ENCODE peak calls at places on chromosomes 3 and 15, in nine cellular contexts. P is GM12865; V is GM04503; R is mucosa of gallbladder; I is LoVo; E is activated CD8-positive, alpha-beta T cell treated with anti-CD3 and anti-CD28 coated beads for 36 hours; G is iPS-NIHi11; B is hepatic stellate cell; F is BJ. O is an unnamed sample.

GRCh38 chr15:88704791-88705768 is 66.3 kb downstream of the ISG20 start:
- DNase-seq in P (no peak), V (no peak), R (peak), I (no peak), E (no peak), G (peak), B (peak), F (no peak), O (peak)

GRCh38 chr3:12350151-12350813 is 61.4 kb downstream of the PPARG start:
- DNase-seq in P (no peak), V (no peak), R (peak), I (no peak), E (no peak), G (no peak), B (no peak), F (no peak), O (no peak)

GRCh38 chr15:22871481-22872076 is 33.1 kb downstream of the NIPA2 start:
- DNase-seq in P (no peak), V (no peak), R (no peak), I (no peak), E (no peak), G (no peak), B (no peak), F (no peak), O (peak)

GRCh38 chr3:62372621-62373041 is 719 bp downstream of the FEZF2 start:
- DNase-seq in P (no peak), V (no peak), R (no peak), I (no peak), E (no peak), G (no peak), B (no peak), F (no peak), O (no peak)

GRCh38 chr3:141686477-141687280 is 51.4 kb upstream of the RNF7 start:
- DNase-seq in P (no peak), V (peak), R (peak), I (peak), E (no peak), G (no peak), B (peak), F (no peak), O (no peak)

GRCh38 chr3:120506828-120507774 is 56.3 kb upstream of the FSTL1 start:
- DNase-seq in P (peak), V (peak), R (no peak), I (peak), E (peak), G (peak), B (peak), F (no peak), O (peak)

GRCh38 chr15:25847066-25847465 is 16.1 kb downstream of the ATP10A start:
- DNase-seq in P (no peak), V (no peak), R (no peak), I (no peak), E (peak), G (no peak), B (no peak), F (no peak), O (peak)

GRCh38 chr3:194097141-194097880 is 38.6 kb upstream of the HES1 start:
- DNase-seq in P (no peak), V (no peak), R (peak), I (no peak), E (no peak), G (no peak), B (no peak), F (no peak), O (no peak)

GRCh38 chr3:45644063-45644462 is 45.1 kb upstream of the SACM1L start:
- DNase-seq in P (no peak), V (no peak), R (no peak), I (no peak), E (no peak), G (no peak), B (peak), F (peak), O (no peak)

GRCh38 chr3:31184257-31185003 is 290.0 kb upstream of the GADL1 start:
- DNase-seq in P (no peak), V (no peak), R (no peak), I (no peak), E (no peak), G (no peak), B (no peak), F (no peak), O (no peak)

GRCh38 chr15:25178835-25179672 is 224.3 kb downstream of the SNRPN start:
- DNase-seq in P (no peak), V (no peak), R (no peak), I (no peak), E (no peak), G (peak), B (no peak), F (no peak), O (peak)

GRCh38 chr3:156628095-156628690 is 46.2 kb upstream of the TIPARP start:
- DNase-seq in P (no peak), V (no peak), R (no peak), I (no peak), E (no peak), G (no peak), B (no peak), F (no peak), O (no peak)

GRCh38 chr15:98548172-98548971 is 100.0 kb upstream of the IGF1R start:
- DNase-seq in P (no peak), V (no peak), R (peak), I (peak), E (peak), G (peak), B (peak), F (no peak), O (peak)

GRCh38 chr15:63599401-63600000 is 2.3 kb downstream of the FBXL22 start:
- DNase-seq in P (peak), V (no peak), R (peak), I (peak), E (peak), G (peak), B (no peak), F (no peak), O (peak)

GRCh38 chr3:46546896-46547440 is 19.1 kb downstream of the LRRC2 start:
- DNase-seq in P (no peak), V (no peak), R (no peak), I (no peak), E (no peak), G (no peak), B (no peak), F (no peak), O (no peak)

GRCh38 chr3:110758208-110758607 is 313.4 kb upstream of the NECTIN3 start:
- DNase-seq in P (no peak), V (no peak), R (no peak), I (no peak), E (no peak), G (no peak), B (no peak), F (no peak), O (no peak)

GRCh38 chr3:153162513-153163348 is 705 bp downstream of the RAP2B start:
- DNase-seq in P (peak), V (no peak), R (peak), I (no peak), E (peak), G (peak), B (peak), F (no peak), O (peak)

GRCh38 chr15:75750261-75751050 is 37.8 kb upstream of the CSPG4 start:
- DNase-seq in P (no peak), V (no peak), R (no peak), I (no peak), E (no peak), G (no peak), B (no peak), F (no peak), O (no peak)

GRCh38 chr3:61299981-61300380 is 48.7 kb upstream of the FHIT start:
- DNase-seq in P (no peak), V (no peak), R (no peak), I (no peak), E (no peak), G (no peak), B (no peak), F (no peak), O (no peak)

GRCh38 chr3:182235504-182235903 is 523.8 kb downstream of the SOX2 start:
- DNase-seq in P (no peak), V (no peak), R (no peak), I (no peak), E (no peak), G (no peak), B (no peak), F (no peak), O (no peak)

GRCh38 chr3:129384594-129385323 is 43.7 kb downstream of the EFCAB12 start:
- DNase-seq in P (no peak), V (no peak), R (no peak), I (no peak), E (no peak), G (no peak), B (no peak), F (no peak), O (no peak)

GRCh38 chr3:195081242-195081963 is 189.6 kb downstream of the XXYLT1 start:
- DNase-seq in P (no peak), V (no peak), R (peak), I (no peak), E (no peak), G (peak), B (peak), F (no peak), O (no peak)

GRCh38 chr3:145678401-145678800 is 482.6 kb downstream of the PLOD2 start:
- DNase-seq in P (no peak), V (no peak), R (no peak), I (no peak), E (no peak), G (no peak), B (no peak), F (no peak), O (no peak)

GRCh38 chr15:49815506-49815905 is 194.7 kb downstream of the DTWD1 start:
- DNase-seq in P (no peak), V (no peak), R (no peak), I (no peak), E (no peak), G (no peak), B (no peak), F (no peak), O (no peak)

GRCh38 chr3:43523454-43524053 is 98.3 kb downstream of the ANO10 start:
- DNase-seq in P (peak), V (no peak), R (no peak), I (no peak), E (peak), G (no peak), B (no peak), F (no peak), O (no peak)

GRCh38 chr3:100032262-100032661 is 82.0 kb downstream of the FILIP1L start:
- DNase-seq in P (peak), V (no peak), R (no peak), I (no peak), E (no peak), G (no peak), B (peak), F (no peak), O (no peak)

GRCh38 chr15:47718474-47719440 is 1.5 kb downstream of the SEMA6D start:
- DNase-seq in P (no peak), V (no peak), R (no peak), I (no peak), E (no peak), G (no peak), B (peak), F (no peak), O (peak)

GRCh38 chr3:16179771-16180736 is 5.6 kb downstream of the GALNT15 start:
- DNase-seq in P (no peak), V (no peak), R (no peak), I (no peak), E (no peak), G (no peak), B (no peak), F (no peak), O (no peak)

GRCh38 chr3:67000006-67000405 is 1.9 kb downstream of the KBTBD8 start:
- DNase-seq in P (peak), V (no peak), R (no peak), I (no peak), E (no peak), G (no peak), B (peak), F (no peak), O (no peak)

GRCh38 chr3:168705412-168705811 is 609.7 kb upstream of the GOLIM4 start:
- DNase-seq in P (no peak), V (no peak), R (no peak), I (no peak), E (no peak), G (no peak), B (no peak), F (no peak), O (no peak)

GRCh38 chr3:9291991-9292390 is 42.5 kb upstream of the SRGAP3 start:
- DNase-seq in P (no peak), V (no peak), R (no peak), I (no peak), E (no peak), G (no peak), B (no peak), F (no peak), O (no peak)

GRCh38 chr3:195773956-195774537 is 37.7 kb downstream of the MUC4 start:
- DNase-seq in P (no peak), V (no peak), R (no peak), I (no peak), E (no peak), G (no peak), B (no peak), F (no peak), O (peak)

GRCh38 chr3:151281671-151282334 is 3.5 kb upstream of the P2RY14 start:
- DNase-seq in P (no peak), V (no peak), R (no peak), I (no peak), E (no peak), G (no peak), B (peak), F (no peak), O (no peak)

GRCh38 chr3:194556086-194557056 is 69.6 kb upstream of the ATP13A3 start:
- DNase-seq in P (peak), V (no peak), R (no peak), I (no peak), E (peak), G (no peak), B (no peak), F (no peak), O (no peak)

GRCh38 chr3:140092883-140093536 is 158.0 kb downstream of the CLSTN2 start:
- DNase-seq in P (peak), V (no peak), R (no peak), I (no peak), E (no peak), G (peak), B (no peak), F (no peak), O (no peak)

GRCh38 chr3:179811321-179812095 is 158.7 kb downstream of the USP13 start:
- DNase-seq in P (peak), V (peak), R (peak), I (peak), E (peak), G (peak), B (peak), F (peak), O (peak)

O was measured in D341Med.